ENCODE peak calls at places on chromosomes 1 and 21, in seven cellular contexts. Z is occipital lobe; I is activated T-cell treated with anti-CD3 and anti-CD28 coated beads, Interleukin-2, amount 50 U/mL, for 72 hours; T is H9; D is stimulated activated CD4-positive, alpha-beta T cell treated with anti-CD3 and anti-CD28 coated beads, TNF-alpha, amount 100 ng/mL, for 4 hours; M is T-helper 9 cell; K is A549. N is an unnamed sample.

GRCh38 chr1:230306158-230306557 is 120.0 kb downstream of the PGBD5 start:
- DNase-seq in Z (no peak), I (peak; percentile 68), T (no peak), D (no peak), M (no peak), K (no peak), N (peak; percentile 56)

GRCh38 chr1:207070811-207071210 is 17.7 kb downstream of the PFKFB2 start:
- DNase-seq in Z (no peak), I (no peak), T (no peak), D (no peak), M (no peak), K (no peak), N (no peak)

GRCh38 chr1:211967704-211968103 is 67.7 kb downstream of the INTS7 start:
- DNase-seq in Z (no peak), I (no peak), T (no peak), D (no peak), M (no peak), K (no peak), N (no peak)

GRCh38 chr1:11731719-11732283 is 4.1 kb upstream of the AGTRAP start:
- DNase-seq in Z (peak; percentile 76), I (no peak), T (peak; percentile 62), D (no peak), M (no peak), K (no peak), N (peak; percentile 44)

GRCh38 chr1:22662318-22662717 is 9.3 kb downstream of the C1QB start:
- DNase-seq in Z (no peak), I (no peak), T (peak; percentile 93), D (no peak), M (no peak), K (peak; percentile 66), N (no peak)

GRCh38 chr1:59752556-59753412 is 62.0 kb upstream of the HOOK1 start:
- DNase-seq in Z (no peak), I (no peak), T (no peak), D (no peak), M (no peak), K (no peak), N (no peak)

GRCh38 chr1:19088717-19089442 is 121.2 kb downstream of the UBR4 start:
- DNase-seq in Z (no peak), I (no peak), T (no peak), D (no peak), M (no peak), K (no peak), N (no peak)

GRCh38 chr1:230713915-230714764 is at the start of gene AGT:
- DNase-seq in Z (peak; percentile 80), I (no peak), T (no peak), D (no peak), M (no peak), K (no peak), N (no peak)

GRCh38 chr1:86015375-86015774 is 141.2 kb downstream of the COL24A1 start:
- DNase-seq in Z (no peak), I (no peak), T (no peak), D (no peak), M (no peak), K (no peak), N (no peak)

GRCh38 chr1:231200417-231201031 is 38.7 kb downstream of the TRIM67 start:
- DNase-seq in Z (no peak), I (no peak), T (no peak), D (no peak), M (no peak), K (no peak), N (no peak)

GRCh38 chr1:27598902-27599528 is 4.9 kb downstream of the AHDC1 start:
- DNase-seq in Z (peak; percentile 30), I (peak; percentile 41), T (no peak), D (peak; percentile 39), M (no peak), K (no peak), N (peak; percentile 76)

GRCh38 chr1:180937012-180937372 is 24.3 kb downstream of the KIAA1614 start:
- DNase-seq in Z (no peak), I (no peak), T (no peak), D (no peak), M (no peak), K (no peak), N (no peak)

GRCh38 chr1:41528726-41529605 is 44.5 kb upstream of the EDN2 start:
- DNase-seq in Z (no peak), I (no peak), T (no peak), D (no peak), M (no peak), K (no peak), N (no peak)

GRCh38 chr1:10730985-10731384 is 65.5 kb downstream of the CASZ1 start:
- DNase-seq in Z (no peak), I (no peak), T (no peak), D (no peak), M (no peak), K (peak; percentile 86), N (no peak)

GRCh38 chr21:15514073-15514946 is 215.5 kb upstream of the USP25 start:
- DNase-seq in Z (no peak), I (peak; percentile 41), T (no peak), D (peak; percentile 14), M (peak; percentile 29), K (no peak), N (peak; percentile 9)

GRCh38 chr1:153397056-153397923 is 6.4 kb upstream of the S100A8 start:
- DNase-seq in Z (no peak), I (no peak), T (peak; percentile 15), D (no peak), M (no peak), K (no peak), N (no peak)

GRCh38 chr1:72915581-72915980 is 633.2 kb upstream of the NEGR1 start:
- DNase-seq in Z (no peak), I (no peak), T (peak; percentile 42), D (no peak), M (no peak), K (no peak), N (no peak)

GRCh38 chr1:19463204-19463803 is 22.0 kb downstream of the CAPZB start:
- DNase-seq in Z (no peak), I (peak; percentile 59), T (no peak), D (peak; percentile 46), M (peak; percentile 54), K (no peak), N (peak; percentile 45)

GRCh38 chr1:156303241-156303640 is 4.1 kb upstream of the VHLL start:
- DNase-seq in Z (no peak), I (no peak), T (no peak), D (no peak), M (no peak), K (no peak), N (no peak)

GRCh38 chr1:91884459-91885290 is 1.3 kb downstream of the TGFBR3 start:
- DNase-seq in Z (no peak), I (peak; percentile 57), T (peak; percentile 45), D (no peak), M (peak; percentile 13), K (peak; percentile 20), N (peak; percentile 36)

GRCh38 chr1:5369223-5369622 is 623.0 kb downstream of the NPHP4 start:
- DNase-seq in Z (no peak), I (no peak), T (no peak), D (no peak), M (no peak), K (no peak), N (no peak)

GRCh38 chr1:234918216-234918841 is 210.3 kb downstream of the TOMM20 start:
- DNase-seq in Z (no peak), I (no peak), T (no peak), D (no peak), M (no peak), K (no peak), N (no peak)

GRCh38 chr1:84996846-84997666 is at the start of gene MCOLN2:
- DNase-seq in Z (no peak), I (peak; percentile 69), T (peak; percentile 65), D (no peak), M (peak; percentile 49), K (peak; percentile 24), N (peak; percentile 65)

N was measured in activated naive CD8-positive, alpha-beta T cell treated with anti-CD3 and anti-CD28 coated beads for 36 hours.